ENCODE peak calls at places on chromosomes 12 and 14, in five cellular contexts. J is caudate nucleus, R is posterior vena cava, M is EH, P is hippocampal formation. T is an unnamed sample.
A peak's percentile ranks its signal among the peaks of the same experiment; 100 is the strongest.

GRCh38 chr12:112939761-112940357 is 1.6 kb downstream of the OAS3 start:
- DNase-seq in M (peak; percentile 5), J (no peak), P (no peak), R (no peak), T (no peak)

GRCh38 chr12:51183816-51184215 is 10.9 kb upstream of the TFCP2 start:
- DNase-seq in J (no peak), P (no peak), M (peak; percentile 63), R (peak; percentile 43), T (no peak)

GRCh38 chr14:20986811-20987210 is 3.0 kb upstream of the METTL17 start:
- DNase-seq in P (no peak), R (no peak), M (peak; percentile 95), J (no peak), T (no peak)

GRCh38 chr14:89625208-89625987 is 208.4 kb upstream of the FOXN3 start:
- DNase-seq in P (no peak), J (no peak), M (no peak), R (no peak), T (no peak)

GRCh38 chr12:40405419-40405818 is 180.6 kb downstream of the LRRK2 start:
- DNase-seq in J (no peak), M (no peak), R (no peak), P (no peak), T (no peak)

GRCh38 chr14:38079268-38079667 is 128.4 kb upstream of the SSTR1 start:
- DNase-seq in M (peak; percentile 66), P (no peak), R (no peak), J (no peak), T (no peak)

GRCh38 chr14:100285021-100285912 is 21.0 kb downstream of the SLC25A29 start:
- DNase-seq in J (no peak), R (peak; percentile 90), M (peak; percentile 65), P (no peak), T (peak; percentile 89)

GRCh38 chr14:32249780-32250179 is 46.7 kb upstream of the RNU6-8 start:
- DNase-seq in J (no peak), R (no peak), P (no peak), M (no peak), T (no peak)

GRCh38 chr12:56629459-56630179 is 507 bp downstream of the BAZ2A start:
- DNase-seq in J (no peak), M (no peak), R (no peak), P (no peak), T (peak; percentile 72)

GRCh38 chr12:59357811-59358210 is 238.0 kb upstream of the SLC16A7 start:
- DNase-seq in P (no peak), J (no peak), M (no peak), R (no peak), T (no peak)

GRCh38 chr12:65125247-65125646 is 4.1 kb upstream of the WIF1 start:
- DNase-seq in P (no peak), J (no peak), M (no peak), R (no peak), T (no peak)

GRCh38 chr12:67968725-67969124 is 20.5 kb upstream of the IFNG-AS1 start:
- DNase-seq in R (no peak), J (no peak), P (no peak), M (no peak), T (no peak)

GRCh38 chr12:132161046-132161781 is 17.0 kb downstream of the NOC4L start:
- DNase-seq in M (peak; percentile 45), R (peak; percentile 80), P (no peak), J (no peak), T (peak; percentile 36)